ENCODE peak calls at places on chromosomes 6 and 20, in seven cellular contexts. W is RPMI8226, E is NCI-H345, Y is right lobe of liver, K is GM12892, L is mesothelial cell of epicardium, R is neural crest cell. X is an unnamed sample.

GRCh38 chr6:130611366-130611765 is 215.8 kb upstream of the SMLR1 start:
- DNase-seq in W (no peak), E (no peak), Y (no peak), K (no peak), L (no peak), R (no peak), X (no peak)

GRCh38 chr6:10418361-10418861 is 3.5 kb upstream of the TFAP2A start:
- DNase-seq in W (no peak), E (no peak), Y (no peak), K (no peak), L (no peak), R (no peak), X (no peak)

GRCh38 chr6:163460307-163460782 is 45.8 kb downstream of the QKI start:
- DNase-seq in W (no peak), E (no peak), Y (no peak), K (no peak), L (no peak), R (no peak), X (peak)

GRCh38 chr6:154414021-154414813 is 57.6 kb upstream of the IPCEF1 start:
- DNase-seq in W (no peak), E (no peak), Y (no peak), K (no peak), L (no peak), R (no peak), X (no peak)

GRCh38 chr6:45616209-45616608 is 238.5 kb upstream of the SUPT3H start:
- DNase-seq in W (no peak), E (no peak), Y (no peak), K (no peak), L (no peak), R (no peak), X (no peak)

GRCh38 chr6:166598441-166599138 is 12.1 kb upstream of the RAMACL start:
- DNase-seq in W (no peak), E (peak), Y (no peak), K (no peak), L (no peak), R (no peak), X (no peak)

GRCh38 chr6:82842721-82843120 is 222.9 kb downstream of the UBE3D start:
- DNase-seq in W (no peak), E (no peak), Y (no peak), K (no peak), L (no peak), R (no peak), X (no peak)

GRCh38 chr6:122322824-122323223 is 76.6 kb upstream of the HSF2 start:
- DNase-seq in W (no peak), E (peak), Y (no peak), K (no peak), L (no peak), R (no peak), X (no peak)

GRCh38 chr20:1001981-1002681 is at the start of gene RSPO4:
- DNase-seq in W (no peak), E (peak), Y (no peak), K (no peak), L (no peak), R (no peak), X (no peak)

GRCh38 chr6:31402324-31403282 is 792 bp upstream of the MICA start:
- DNase-seq in W (peak), E (no peak), Y (no peak), K (no peak), L (no peak), R (no peak), X (peak)

GRCh38 chr6:53765270-53765669 is 29.5 kb upstream of the LRRC1 start:
- DNase-seq in W (no peak), E (no peak), Y (no peak), K (no peak), L (no peak), R (no peak), X (no peak)

GRCh38 chr6:235763-236360 is 56.4 kb upstream of the DUSP22 start:
- DNase-seq in W (peak), E (no peak), Y (no peak), K (no peak), L (no peak), R (no peak), X (no peak)

GRCh38 chr6:42928748-42929087 is 562 bp upstream of the CNPY3 start:
- DNase-seq in W (no peak), E (no peak), Y (no peak), K (no peak), L (no peak), R (no peak), X (no peak)

GRCh38 chr6:155340464-155341129 is 26.3 kb upstream of the TFB1M start:
- DNase-seq in W (no peak), E (no peak), Y (no peak), K (no peak), L (no peak), R (no peak), X (no peak)

GRCh38 chr20:33259371-33259770 is 23.6 kb downstream of the BPIFA1 start:
- DNase-seq in W (no peak), E (no peak), Y (no peak), K (no peak), L (no peak), R (no peak), X (no peak)

GRCh38 chr6:34315256-34315655 is 66.5 kb upstream of the SMIM29 start:
- DNase-seq in W (no peak), E (no peak), Y (no peak), K (no peak), L (no peak), R (no peak), X (no peak)

GRCh38 chr6:129206761-129207330 is 323.9 kb downstream of the LAMA2 start:
- DNase-seq in W (no peak), E (no peak), Y (no peak), K (no peak), L (no peak), R (no peak), X (no peak)

GRCh38 chr6:130218136-130218535 is 4.6 kb downstream of the SAMD3 start:
- DNase-seq in W (no peak), E (no peak), Y (no peak), K (no peak), L (no peak), R (no peak), X (no peak)

GRCh38 chr6:168956884-168957730 is 296.5 kb downstream of the THBS2 start:
- DNase-seq in W (peak), E (peak), Y (peak), K (no peak), L (peak), R (peak), X (peak)

GRCh38 chr6:136063095-136063494 is 187.0 kb downstream of the MTFR2 start:
- DNase-seq in W (no peak), E (no peak), Y (no peak), K (no peak), L (no peak), R (no peak), X (no peak)

GRCh38 chr20:52410182-52410647 is 218.6 kb upstream of the ZFP64 start:
- DNase-seq in W (no peak), E (no peak), Y (no peak), K (no peak), L (peak), R (no peak), X (peak)

GRCh38 chr20:14291502-14291901 is 45.9 kb downstream of the FLRT3 start:
- DNase-seq in W (no peak), E (no peak), Y (no peak), K (no peak), L (no peak), R (no peak), X (no peak)

GRCh38 chr20:34163316-34163715 is 51.3 kb upstream of the EIF2S2 start:
- DNase-seq in W (no peak), E (no peak), Y (no peak), K (no peak), L (no peak), R (no peak), X (no peak)

GRCh38 chr20:34888468-34888867 is 12.1 kb downstream of the ACSS2 start:
- DNase-seq in W (no peak), E (no peak), Y (no peak), K (no peak), L (no peak), R (no peak), X (no peak)

GRCh38 chr20:20220137-20220536 is 147.8 kb upstream of the INSM1 start:
- DNase-seq in W (no peak), E (no peak), Y (no peak), K (no peak), L (no peak), R (no peak), X (no peak)

GRCh38 chr6:133608620-133609019 is 280.3 kb upstream of the TCF21 start:
- DNase-seq in W (no peak), E (no peak), Y (no peak), K (no peak), L (no peak), R (no peak), X (no peak)

GRCh38 chr20:46786566-46786965 is 77.1 kb downstream of the SLC2A10 start:
- DNase-seq in W (no peak), E (no peak), Y (no peak), K (no peak), L (no peak), R (no peak), X (no peak)

GRCh38 chr20:38599410-38599882 is 2.2 kb upstream of the ARHGAP40 start:
- DNase-seq in W (peak), E (no peak), Y (peak), K (no peak), L (no peak), R (no peak), X (no peak)

GRCh38 chr6:127051571-127052260 is 66.8 kb upstream of the RSPO3 start:
- DNase-seq in W (no peak), E (no peak), Y (no peak), K (no peak), L (no peak), R (no peak), X (no peak)

GRCh38 chr6:142530566-142530965 is 228.8 kb downstream of the ADGRG6 start:
- DNase-seq in W (no peak), E (no peak), Y (no peak), K (no peak), L (no peak), R (no peak), X (no peak)

GRCh38 chr6:111653961-111654360 is 48.3 kb upstream of the TRAF3IP2 start:
- DNase-seq in W (no peak), E (peak), Y (no peak), K (no peak), L (no peak), R (no peak), X (no peak)

GRCh38 chr6:40713002-40713719 is 126.0 kb upstream of the LRFN2 start:
- DNase-seq in W (peak), E (no peak), Y (no peak), K (no peak), L (no peak), R (no peak), X (no peak)

GRCh38 chr20:37179671-37180524 is 550 bp upstream of the MROH8 start:
- DNase-seq in W (no peak), E (no peak), Y (no peak), K (no peak), L (no peak), R (no peak), X (no peak)

GRCh38 chr6:169289671-169290408 is 36.2 kb upstream of the THBS2 start:
- DNase-seq in W (no peak), E (no peak), Y (no peak), K (no peak), L (no peak), R (no peak), X (no peak)

GRCh38 chr6:158756126-158756525 is 63.0 kb downstream of the EZR start:
- DNase-seq in W (no peak), E (no peak), Y (no peak), K (no peak), L (no peak), R (no peak), X (no peak)

GRCh38 chr20:6169251-6169650 is 46.4 kb upstream of the FERMT1 start:
- DNase-seq in W (peak), E (no peak), Y (no peak), K (no peak), L (no peak), R (no peak), X (no peak)

GRCh38 chr20:38805502-38805957 is at the start of gene PPP1R16B:
- DNase-seq in W (peak), E (peak), Y (peak), K (peak), L (peak), R (peak), X (peak)

GRCh38 chr20:38825901-38826625 is 20.6 kb downstream of the PPP1R16B start:
- DNase-seq in W (no peak), E (peak), Y (no peak), K (no peak), L (no peak), R (no peak), X (no peak)

GRCh38 chr6:107218142-107218541 is 102.8 kb upstream of the BEND3 start:
- DNase-seq in W (no peak), E (no peak), Y (no peak), K (no peak), L (no peak), R (no peak), X (no peak)